ENCODE peak calls at places on chromosomes 12 and 14, in nine cellular contexts. E is effector memory CD4-positive, alpha-beta T cell; Z is psoas muscle; Q is tibial artery; J is right cardiac atrium; M is PC-3; X is ascending aorta; K is CD8-positive, alpha-beta T cell; O is ovary. H is an unnamed sample.

GRCh38 chr12:12704593-12705230 is 8.7 kb upstream of the GPR19 start:
- DNase-seq in K (peak; percentile 35), X (peak; percentile 80), E (no peak), Q (no peak), Z (peak; percentile 64), M (peak; percentile 89), J (peak; percentile 71), O (peak; percentile 59), H (peak; percentile 56)

GRCh38 chr12:13161172-13161571 is 35.4 kb upstream of the EMP1 start:
- DNase-seq in J (no peak), O (no peak), Q (no peak), M (no peak), X (no peak), E (no peak), Z (no peak), K (no peak), H (no peak)

GRCh38 chr12:24232531-24232930 is 283.1 kb upstream of the SOX5 start:
- DNase-seq in O (no peak), Z (no peak), E (no peak), X (no peak), M (no peak), K (no peak), J (no peak), Q (no peak), H (no peak)

GRCh38 chr12:114674201-114675047 is 9.6 kb downstream of the TBX3 start:
- DNase-seq in X (no peak), M (peak; percentile 44), K (no peak), J (no peak), Q (no peak), E (no peak), O (no peak), Z (no peak), H (no peak)

GRCh38 chr12:10557766-10558165 is 52.1 kb downstream of the EIF2S3B start:
- DNase-seq in X (no peak), K (no peak), J (no peak), E (no peak), O (no peak), M (peak; percentile 73), Z (no peak), Q (no peak), H (peak; percentile 7)

GRCh38 chr12:85820117-85820516 is 16.1 kb downstream of the RASSF9 start:
- DNase-seq in X (no peak), J (no peak), K (no peak), M (no peak), E (no peak), Q (no peak), O (no peak), Z (no peak), H (no peak)

GRCh38 chr14:20469242-20469889 is at the start of gene PNP:
- DNase-seq in Q (peak; percentile 93), K (peak; percentile 87), Z (peak; percentile 89), E (peak; percentile 85), M (peak; percentile 92), X (peak; percentile 96), O (peak; percentile 73), J (peak; percentile 94), H (peak; percentile 78)

GRCh38 chr14:35412281-35413057 is 7.9 kb upstream of the NFKBIA start:
- DNase-seq in Z (no peak), J (no peak), Q (no peak), M (no peak), K (no peak), X (peak; percentile 35), O (no peak), E (no peak), H (no peak)

GRCh38 chr12:10722905-10723866 is at the start of gene YBX3:
- DNase-seq in X (peak; percentile 94), E (no peak), K (peak; percentile 57), Z (peak; percentile 95), Q (peak; percentile 94), M (peak; percentile 77), J (peak; percentile 96), O (peak; percentile 86), H (peak; percentile 84)

GRCh38 chr12:57592551-57593165 is 1.7 kb downstream of the PIP4K2C start:
- DNase-seq in Q (no peak), Z (no peak), J (no peak), O (no peak), M (peak; percentile 73), E (no peak), K (no peak), X (no peak), H (no peak)

GRCh38 chr14:50669441-50669986 is 1.4 kb upstream of the SAV1 start:
- DNase-seq in X (no peak), Q (no peak), O (no peak), J (no peak), E (no peak), M (no peak), Z (no peak), K (no peak), H (no peak)

GRCh38 chr12:23108957-23109356 is 484.0 kb downstream of the ETNK1 start:
- DNase-seq in K (no peak), M (no peak), E (no peak), X (no peak), J (peak; percentile 38), O (no peak), Q (no peak), Z (no peak), H (no peak)

GRCh38 chr12:100248886-100249285 is 18.0 kb downstream of the DEPDC4 start:
- DNase-seq in Q (no peak), J (no peak), O (no peak), X (no peak), M (no peak), E (no peak), Z (no peak), K (no peak), H (no peak)

GRCh38 chr12:6167327-6168280 is 32.6 kb upstream of the CD9 start:
- DNase-seq in M (peak; percentile 88), X (peak; percentile 95), K (peak; percentile 36), J (peak; percentile 65), E (no peak), Q (peak; percentile 87), Z (no peak), O (no peak), H (peak; percentile 85)

GRCh38 chr12:11321980-11322379 is 11.7 kb upstream of the PRB4 start:
- DNase-seq in J (no peak), M (peak; percentile 22), O (no peak), Q (no peak), K (no peak), Z (no peak), E (no peak), X (no peak), H (no peak)

DNA sequence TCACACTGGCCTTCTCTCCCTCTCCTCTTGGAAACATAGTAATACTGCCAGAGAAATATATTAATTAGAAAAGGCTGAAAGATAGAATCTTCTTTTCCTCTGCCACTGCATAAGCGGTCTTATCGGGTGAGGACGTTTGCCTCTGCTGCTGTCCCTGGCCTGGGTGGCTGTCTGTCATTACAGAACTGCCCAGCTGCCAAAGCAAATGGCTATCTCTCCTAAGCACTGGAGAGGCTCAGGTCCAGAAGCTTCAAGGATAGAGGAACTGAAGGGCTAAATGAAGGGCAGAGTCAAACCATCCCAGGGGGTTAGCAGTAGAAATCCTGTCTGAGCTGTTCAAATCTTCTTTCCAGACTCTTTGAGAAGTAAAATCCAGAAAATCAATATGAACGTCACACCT is 198.6 kb upstream of the CAND1 start:
- DNase-seq in Z (no peak), K (no peak), Q (no peak), O (no peak), X (no peak), M (no peak), E (no peak), J (no peak), H (no peak)
- H3K27me3 ChIP-seq in Z (peaks cover 2% of the 10 kb centered on the region), K (peaks cover 4% of the 10 kb centered on the region), Q (peaks cover 24% of the 10 kb centered on the region), O (no peaks in the 10 kb centered on the region), X (no peaks in the 10 kb centered on the region), M (no peaks in the 10 kb centered on the region), E (peaks cover 4% of the 10 kb centered on the region), J (no peaks in the 10 kb centered on the region), H (peaks cover 35% of the 10 kb centered on the region)

DNA sequence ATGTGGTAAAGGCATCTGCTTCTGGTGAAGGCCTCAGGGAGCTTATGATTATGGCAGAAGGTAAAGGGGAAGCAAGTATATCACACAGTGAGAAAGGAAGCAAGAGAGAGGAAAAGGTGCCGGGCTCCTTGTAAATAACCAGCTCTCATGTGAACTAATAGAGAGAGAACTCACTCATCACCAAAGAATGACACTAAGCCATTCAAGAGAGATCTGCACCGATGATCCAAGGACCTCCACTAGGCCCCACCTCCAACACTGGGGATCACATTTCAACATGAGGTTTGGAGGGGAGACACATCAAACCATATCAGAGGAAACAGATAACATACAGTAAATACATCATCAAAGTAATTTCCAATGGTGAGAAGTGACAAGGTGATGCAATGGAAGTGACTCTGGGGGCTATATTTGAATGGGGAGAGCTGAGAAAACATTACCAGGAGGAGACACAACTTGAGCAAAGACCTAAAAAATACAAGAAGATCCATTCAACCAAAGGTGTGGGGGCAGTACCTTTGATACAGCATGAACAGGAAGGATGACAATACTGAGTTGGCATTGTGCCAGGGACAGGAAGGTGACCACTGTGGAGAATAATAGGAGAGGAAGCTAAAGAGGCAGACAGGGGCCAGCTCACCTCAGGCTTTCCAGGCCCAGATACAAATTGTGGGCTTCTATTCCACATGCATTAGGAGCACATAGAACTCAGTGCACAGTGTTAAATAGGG is 134.4 kb upstream of the GRIP1 start:
- DNase-seq in M (peak; percentile 65), Z (no peak), J (no peak), X (no peak), E (no peak), Q (no peak), O (no peak), K (no peak), H (no peak)
- H3K4me3 ChIP-seq in M (no peak overlapping the region), Z (no peak overlapping the region), J (no peak overlapping the region), X (no peak overlapping the region), E (no peak overlapping the region), Q (no peak overlapping the region), O (no peak overlapping the region), K (no peak overlapping the region), H (no peak overlapping the region)

GRCh38 chr14:23559010-23559920 is 3.2 kb downstream of the THTPA start:
- DNase-seq in M (peak; percentile 48), K (peak; percentile 73), O (no peak), Q (no peak), J (peak; percentile 83), E (peak; percentile 49), X (no peak), Z (peak; percentile 81), H (peak; percentile 35)

GRCh38 chr14:23559921-23560520 is 4.0 kb downstream of the THTPA start:
- DNase-seq in J (no peak), X (no peak), Z (no peak), E (no peak), K (no peak), O (no peak), M (no peak), Q (no peak), H (no peak)

GRCh38 chr14:23557946-23558345 is 1.9 kb downstream of the THTPA start:
- DNase-seq in O (no peak), E (no peak), K (no peak), J (no peak), M (no peak), Z (no peak), Q (no peak), X (no peak), H (no peak)

GRCh38 chr14:23557521-23557920 is 1.4 kb downstream of the THTPA start:
- DNase-seq in M (no peak), K (no peak), O (no peak), E (no peak), Q (no peak), J (no peak), X (no peak), Z (no peak), H (no peak)

GRCh38 chr14:23558363-23559009 is 2.4 kb downstream of the THTPA start:
- DNase-seq in M (no peak), Q (no peak), X (no peak), K (no peak), Z (no peak), O (no peak), J (no peak), E (no peak), H (no peak)
- H3K27me3 ChIP-seq in M (no peaks in the 10 kb centered on the region), Q (no peaks in the 10 kb centered on the region), X (no peaks in the 10 kb centered on the region), K (no peaks in the 10 kb centered on the region), Z (no peaks in the 10 kb centered on the region), O (no peaks in the 10 kb centered on the region), J (no peaks in the 10 kb centered on the region), E (no peaks in the 10 kb centered on the region), H (no peaks in the 10 kb centered on the region)

GRCh38 chr14:93007225-93007997 is 84.5 kb downstream of the CHGA start:
- DNase-seq in O (no peak), K (no peak), M (peak; percentile 80), X (peak; percentile 83), E (no peak), Q (peak; percentile 88), J (peak; percentile 68), Z (peak; percentile 66), H (peak; percentile 89)
- H3K4me3 ChIP-seq in O (no peak overlapping the region), K (no peak overlapping the region), M (no peak overlapping the region), X (no peak overlapping the region), E (no peak overlapping the region), Q (no peak overlapping the region), J (no peak overlapping the region), Z (no peak overlapping the region), H (no peak overlapping the region)